ENCODE peak calls at places on chromosomes 5 and 9, in four cellular contexts. C is HepG2, B is A673, X is ovary. J is an unnamed sample.

GRCh38 chr5:92309336-92309991 is 926.3 kb upstream of the ARRDC3 start:
- DNase-seq in C (peak; percentile 11), B (peak; percentile 52), X (no peak), J (peak; percentile 29)

GRCh38 chr5:36661446-36662220 is 55.2 kb downstream of the SLC1A3 start:
- DNase-seq in C (no peak), B (no peak), X (no peak), J (no peak)

GRCh38 chr9:86983260-86984255 is 36.3 kb upstream of the GAS1 start:
- DNase-seq in C (no peak), B (no peak), X (peak; percentile 49), J (peak; percentile 92)

GRCh38 chr9:112097712-112098688 is 77.1 kb downstream of the SUSD1 start:
- DNase-seq in C (peak; percentile 33), B (peak; percentile 86), X (peak; percentile 52), J (no peak)

GRCh38 chr9:109118802-109119438 is 827 bp downstream of the TMEM245 start:
- DNase-seq in C (peak; percentile 16), B (no peak), X (peak; percentile 56), J (no peak)

GRCh38 chr5:138665261-138665660 is 88.0 kb upstream of the CTNNA1 start:
- DNase-seq in C (no peak), B (no peak), X (no peak), J (no peak)

GRCh38 chr9:91395553-91396470 is 27.8 kb downstream of the NFIL3 start:
- DNase-seq in C (no peak), B (peak; percentile 42), X (no peak), J (peak; percentile 66)

GRCh38 chr5:77876862-77877502 is 100.8 kb upstream of the TBCA start:
- DNase-seq in C (no peak), B (no peak), X (no peak), J (no peak)

GRCh38 chr9:105468875-105469274 is 21.0 kb downstream of the FSD1L start:
- DNase-seq in C (no peak), B (no peak), X (no peak), J (no peak)

GRCh38 chr5:123651234-123651633 is 139.3 kb downstream of the CSNK1G3 start:
- DNase-seq in C (no peak), B (no peak), X (no peak), J (no peak)

GRCh38 chr5:132414634-132415377 is 45.3 kb downstream of the SLC22A5 start:
- DNase-seq in C (peak; percentile 53), B (no peak), X (no peak), J (no peak)

GRCh38 chr9:86287013-86287412 is 4.7 kb upstream of the ISCA1 start:
- DNase-seq in C (peak; percentile 55), B (peak; percentile 84), X (no peak), J (no peak)

GRCh38 chr5:68534131-68534940 is 318.8 kb downstream of the PIK3R1 start:
- DNase-seq in C (peak; percentile 2), B (peak; percentile 77), X (peak; percentile 79), J (peak; percentile 56)

GRCh38 chr5:171386861-171387254 is 791 bp upstream of the NPM1 start:
- DNase-seq in C (no peak), B (peak; percentile 25), X (no peak), J (no peak)

GRCh38 chr5:177133119-177133844 is at the start of gene NSD1:
- DNase-seq in C (no peak), B (peak; percentile 87), X (peak; percentile 96), J (no peak)

GRCh38 chr9:109171926-109172325 is 4.9 kb upstream of the FRRS1L start:
- DNase-seq in C (no peak), B (no peak), X (no peak), J (peak; percentile 11)

GRCh38 chr5:87539839-87540238 is 127.1 kb upstream of the CCNH start:
- DNase-seq in C (no peak), B (peak; percentile 9), X (no peak), J (no peak)

GRCh38 chr9:127182901-127183746 is 60.7 kb upstream of the ANGPTL2 start:
- DNase-seq in C (no peak), B (peak; percentile 41), X (peak; percentile 36), J (no peak)

GRCh38 chr9:113602126-113603119 is 138.9 kb downstream of the RGS3 start:
- DNase-seq in C (peak; percentile 54), B (peak; percentile 88), X (peak; percentile 86), J (no peak)

GRCh38 chr9:135741276-135742219 is 39.6 kb downstream of the KCNT1 start:
- DNase-seq in C (no peak), B (no peak), X (no peak), J (no peak)
- TF ChIP-seq CTCF in C (peak; percentile 19), B (no peak), X (no peak), J (no peak)

GRCh38 chr5:151683444-151683843 is 3.3 kb downstream of the SPARC start:
- DNase-seq in C (no peak), B (no peak), X (no peak), J (no peak)
- H3K4me3 ChIP-seq in C (no peak overlapping the region), B (no peak overlapping the region), X (no peak overlapping the region), J (peak overlapping the region; percentile 95)

DNA sequence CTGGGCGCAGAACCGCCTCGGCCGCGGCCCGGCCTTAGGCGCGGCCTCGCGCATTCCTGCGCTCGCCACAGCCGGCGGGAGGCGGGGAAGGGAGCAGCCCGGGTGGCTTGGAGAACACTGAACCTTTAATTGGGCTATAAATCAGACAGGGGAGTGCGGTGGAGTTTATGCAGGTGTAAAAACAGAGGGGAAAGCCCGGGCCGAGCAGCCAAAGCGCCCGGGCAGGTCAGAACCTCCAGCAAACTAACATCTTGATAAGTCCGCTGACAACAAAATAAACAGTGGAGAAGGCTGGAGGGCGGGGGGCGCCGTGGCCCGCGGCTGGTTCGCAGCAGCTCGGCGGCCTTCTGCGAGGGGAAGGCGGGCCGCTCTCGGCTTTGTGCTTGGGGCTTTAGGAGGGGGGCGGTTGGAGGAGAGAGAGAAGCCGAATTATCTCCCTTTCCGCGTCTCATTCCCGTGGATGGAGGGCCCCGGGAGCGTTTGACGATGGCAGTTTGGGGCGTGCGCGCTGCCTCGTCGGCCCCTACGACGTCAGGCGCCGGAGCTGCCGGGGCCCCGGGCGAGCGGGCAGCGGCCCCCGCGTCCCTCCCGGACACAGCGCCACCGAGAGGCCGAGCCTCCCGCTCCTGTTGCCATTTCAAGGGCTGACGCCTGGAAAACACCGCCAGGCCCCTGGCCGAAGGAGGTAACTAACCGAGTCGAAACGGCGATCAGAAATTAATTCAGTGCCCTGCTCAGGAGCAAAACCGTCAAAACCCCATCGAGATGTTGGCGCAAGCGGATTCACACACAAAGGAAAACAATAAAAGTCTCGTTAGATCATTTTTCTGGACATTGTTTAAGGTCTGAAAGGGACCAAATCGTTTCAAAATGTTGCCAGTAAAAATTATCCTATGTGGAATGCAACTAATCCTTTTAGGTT is 11.2 kb downstream of the FOXD1 start:
- DNase-seq in C (no peak), B (peak; percentile 37), X (no peak), J (no peak)
- TF ChIP-seq CTCF in C (peak; percentile 58), B (peak; percentile 55), X (no peak), J (peak; percentile 53)

DNA sequence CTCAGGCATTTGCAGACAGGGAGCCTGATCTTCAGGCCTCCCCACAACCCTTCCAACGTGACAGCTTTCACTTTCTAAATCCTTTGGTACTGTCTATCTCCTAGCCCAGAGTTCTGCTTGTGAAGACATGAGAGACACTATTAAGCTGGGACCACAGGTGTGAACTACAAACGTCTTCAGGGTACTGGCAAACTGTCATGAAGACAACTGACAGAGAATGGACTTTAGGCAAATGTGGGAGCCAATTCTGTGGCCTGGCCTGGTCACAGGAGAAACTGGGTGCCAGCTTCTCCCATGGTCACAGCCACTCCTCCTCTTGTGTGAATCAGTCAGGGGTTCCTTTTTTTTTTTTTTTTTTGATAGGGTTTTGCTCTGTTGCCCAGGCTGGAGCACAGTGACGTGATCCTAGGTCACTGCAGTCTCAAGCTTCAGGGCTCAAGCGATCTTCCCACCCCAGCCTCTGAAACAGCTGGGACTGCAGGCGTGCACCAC is 10.4 kb downstream of the TRIM14 start:
- DNase-seq in C (no peak), B (no peak), X (no peak), J (no peak)
- H3K4me3 ChIP-seq in C (no peak overlapping the region), B (no peak overlapping the region), X (no peak overlapping the region), J (no peak overlapping the region)

DNA sequence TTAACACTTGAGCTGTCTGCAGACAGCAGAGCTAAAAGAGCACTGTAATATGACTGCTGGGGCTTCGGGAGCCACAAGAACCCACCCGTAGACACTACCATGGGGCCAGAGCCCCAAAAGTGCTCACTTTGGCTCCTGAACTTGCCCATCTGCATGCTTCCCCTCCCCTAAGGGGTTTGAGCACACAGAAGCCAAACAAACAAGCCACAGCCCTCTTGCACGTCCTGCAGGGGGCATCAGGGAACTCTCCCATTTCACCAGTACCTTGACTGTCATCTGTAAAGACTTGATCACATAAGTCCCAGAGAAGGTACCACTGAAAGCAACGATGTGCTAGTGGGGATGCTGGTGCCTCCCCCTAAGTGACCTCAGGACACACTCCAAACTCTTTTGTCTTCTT is 681.8 kb downstream of the SEMA5A start:
- DNase-seq in C (no peak), B (no peak), X (no peak), J (no peak)
- TF ChIP-seq CTCF in C (no peak), B (peak; percentile 10), X (no peak), J (peak; percentile 52)

DNA sequence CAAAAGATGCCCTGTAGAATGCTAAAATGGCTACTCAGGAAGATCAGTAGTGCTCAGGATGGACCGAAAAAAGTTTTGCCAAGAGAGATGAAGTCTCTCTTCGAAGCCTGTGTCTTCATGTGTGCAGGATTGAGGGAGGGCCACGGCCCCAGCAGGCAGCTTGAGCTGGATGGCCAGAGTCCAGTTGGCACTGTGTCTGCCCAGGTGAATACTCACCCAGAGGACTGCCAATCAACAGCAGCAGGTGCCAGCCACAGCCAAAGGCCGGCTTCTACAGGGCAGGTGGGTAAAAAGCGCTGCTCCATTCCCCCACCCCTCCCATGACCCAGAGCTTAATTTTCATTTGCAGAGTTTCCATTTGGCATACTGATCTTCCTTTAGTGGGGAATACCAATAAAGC is 287.9 kb upstream of the ZNF608 start:
- DNase-seq in C (no peak), B (no peak), X (no peak), J (no peak)
- H3K4me3 ChIP-seq in C (no peak overlapping the region), B (no peak overlapping the region), X (no peak overlapping the region), J (no peak overlapping the region)

DNA sequence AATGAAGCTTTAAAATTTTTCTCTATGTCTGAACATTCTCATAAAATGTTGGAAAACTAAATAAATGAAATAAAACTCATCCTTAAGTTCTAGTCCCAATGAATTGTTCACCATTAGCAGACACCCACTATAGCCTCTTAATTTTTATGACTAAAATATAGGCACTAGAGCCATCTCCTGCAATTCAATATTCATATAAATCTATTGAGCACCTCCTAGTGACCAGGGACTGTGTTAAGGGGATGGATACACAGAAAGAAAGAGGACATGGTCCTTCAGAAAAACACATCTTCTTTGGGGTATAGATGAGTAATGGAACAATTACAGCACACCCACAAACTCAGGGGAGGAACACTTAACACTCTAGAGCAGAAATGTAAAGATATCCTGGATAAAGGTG is 3.5 kb upstream of the GDA start:
- DNase-seq in C (no peak), B (no peak), X (no peak), J (no peak)
- TF ChIP-seq CTCF in C (peak; percentile 29), B (no peak), X (no peak), J (no peak)

GRCh38 chr9:70412678-70413426 is 1.6 kb downstream of the KLF9 start:
- DNase-seq in C (peak; percentile 37), B (peak; percentile 56), X (peak; percentile 94), J (no peak)

GRCh38 chr9:70415476-70415875 is 1.0 kb upstream of the KLF9 start:
- DNase-seq in C (no peak), B (no peak), X (no peak), J (no peak)

GRCh38 chr9:70413798-70414775 is at the start of gene KLF9:
- DNase-seq in C (peak; percentile 89), B (peak; percentile 92), X (peak; percentile 94), J (peak; percentile 98)

GRCh38 chr9:70413427-70413797 is 1.0 kb downstream of the KLF9 start:
- DNase-seq in C (no peak), B (peak; percentile 53), X (no peak), J (no peak)

GRCh38 chr9:70415041-70415440 is 584 bp upstream of the KLF9 start:
- DNase-seq in C (no peak), B (no peak), X (no peak), J (no peak)
- H3K4me3 ChIP-seq in C (no peak overlapping the region), B (no peak overlapping the region), X (peak overlapping the region; percentile 97), J (no peak overlapping the region)

J was measured in AG09309.